ENCODE peak calls at places on chromosome 18, in five cellular contexts. H, Q, X, A and L are unnamed samples.

GRCh38 chr18:75531851-75532241 is 104.3 kb upstream of the SMIM21 start:
- DNase-seq in H (no peak), X (no peak), A (no peak), Q (no peak), L (peak; percentile 29)

GRCh38 chr18:78632111-78632541 is 347.5 kb upstream of the SALL3 start:
- DNase-seq in Q (no peak), X (no peak), A (no peak), H (no peak), L (no peak)

GRCh38 chr18:72742002-72742401 is 125.8 kb downstream of the NETO1 start:
- DNase-seq in H (no peak), A (no peak), Q (no peak), X (no peak), L (no peak)

GRCh38 chr18:75343389-75343788 is 84.1 kb downstream of the SMIM21 start:
- DNase-seq in Q (no peak), A (no peak), H (no peak), X (no peak), L (no peak)

GRCh38 chr18:48833701-48834394 is 116.9 kb downstream of the SMAD7 start:
- DNase-seq in A (peak; percentile 49), X (peak; percentile 49), Q (no peak), H (peak; percentile 6), L (peak; percentile 58)

GRCh38 chr18:8469793-8470192 is 139.4 kb upstream of the RAB12 start:
- DNase-seq in Q (no peak), A (no peak), X (no peak), H (no peak), L (no peak)

GRCh38 chr18:33440384-33441043 is at the start of gene CCDC178:
- DNase-seq in X (no peak), Q (peak; percentile 6), A (no peak), H (peak; percentile 56), L (peak; percentile 84)

GRCh38 chr18:8870528-8870927 is 165.2 kb downstream of the MTCL1 start:
- DNase-seq in H (no peak), A (no peak), Q (no peak), X (no peak), L (no peak)

GRCh38 chr18:5015213-5015612 is 181.8 kb downstream of the AKAIN1 start:
- DNase-seq in H (no peak), X (no peak), A (no peak), Q (no peak), L (no peak)

GRCh38 chr18:50162486-50163304 is 32.3 kb downstream of the MYO5B start:
- DNase-seq in X (no peak), A (no peak), Q (no peak), H (no peak), L (peak; percentile 65)

GRCh38 chr18:68839701-68840100 is 41.8 kb downstream of the CCDC102B start:
- DNase-seq in A (no peak), Q (no peak), H (no peak), X (no peak), L (no peak)

GRCh38 chr18:32289480-32290075 is 99.7 kb downstream of the MEP1B start:
- DNase-seq in Q (peak; percentile 55), X (no peak), H (peak; percentile 62), A (peak; percentile 5), L (peak; percentile 80)

GRCh38 chr18:76621782-76622495 is 126.9 kb upstream of the ZNF516 start:
- DNase-seq in Q (peak; percentile 9), A (no peak), X (no peak), H (no peak), L (no peak)

GRCh38 chr18:50104421-50104820 is 90.5 kb downstream of the MYO5B start:
- DNase-seq in Q (no peak), A (no peak), X (no peak), H (no peak), L (no peak)

GRCh38 chr18:7334973-7335568 is 104.2 kb downstream of the LRRC30 start:
- DNase-seq in X (no peak), A (no peak), H (no peak), Q (no peak), L (no peak)

GRCh38 chr18:22552254-22552653 is 134.5 kb upstream of the CTAGE1 start:
- DNase-seq in Q (no peak), A (no peak), H (no peak), X (no peak), L (no peak)

GRCh38 chr18:11323359-11323819 is 174.0 kb upstream of the PIEZO2 start:
- DNase-seq in H (peak; percentile 27), Q (no peak), X (no peak), A (no peak), L (peak; percentile 75)

GRCh38 chr18:45962461-45962860 is 4.7 kb downstream of the EPG5 start:
- DNase-seq in Q (no peak), H (peak; percentile 33), A (no peak), X (no peak), L (peak; percentile 65)

GRCh38 chr18:4101009-4101408 is 354.1 kb downstream of the DLGAP1 start:
- DNase-seq in H (no peak), X (no peak), Q (no peak), A (no peak), L (no peak)

GRCh38 chr18:73340135-73340934 is 472.5 kb upstream of the NETO1 start:
- DNase-seq in X (peak; percentile 60), H (peak; percentile 34), A (no peak), Q (no peak), L (no peak)

GRCh38 chr18:58682429-58683069 is 11.3 kb downstream of the MALT1 start:
- DNase-seq in X (peak; percentile 78), Q (no peak), A (no peak), H (peak; percentile 67), L (peak; percentile 66)

GRCh38 chr18:23920054-23920453 is 94.5 kb upstream of the TTC39C start:
- DNase-seq in A (no peak), Q (no peak), X (no peak), H (no peak), L (no peak)

GRCh38 chr18:48831802-48832201 is 119.0 kb downstream of the SMAD7 start:
- DNase-seq in X (peak; percentile 15), H (no peak), A (no peak), Q (no peak), L (peak; percentile 56)

GRCh38 chr18:48674198-48674721 is 135.4 kb downstream of the CTIF start:
- DNase-seq in X (peak; percentile 85), Q (no peak), A (no peak), H (no peak), L (no peak)

GRCh38 chr18:79982736-79983135 is 5.6 kb downstream of the TXNL4A start:
- DNase-seq in H (peak; percentile 24), X (no peak), Q (no peak), A (no peak), L (no peak)

GRCh38 chr18:51135361-51135760 is 62.1 kb downstream of the MEX3C start:
- DNase-seq in A (no peak), Q (no peak), X (no peak), H (no peak), L (peak; percentile 76)

GRCh38 chr18:73724908-73725307 is 422.7 kb downstream of the FBXO15 start:
- DNase-seq in H (no peak), X (no peak), A (no peak), Q (no peak), L (no peak)

GRCh38 chr18:24413148-24413547 is 13.3 kb upstream of the IMPACT start:
- DNase-seq in Q (no peak), H (no peak), X (no peak), A (no peak), L (peak; percentile 64)

GRCh38 chr18:76710646-76711520 is 111.5 kb upstream of the ZNF236 start:
- DNase-seq in Q (no peak), H (no peak), X (no peak), A (no peak), L (no peak)

GRCh38 chr18:45480219-45481015 is 134.9 kb upstream of the SLC14A2 start:
- DNase-seq in X (no peak), A (no peak), Q (no peak), H (no peak), L (no peak)

GRCh38 chr18:79771446-79772107 is 26.2 kb upstream of the KCNG2 start:
- DNase-seq in A (no peak), H (no peak), X (peak; percentile 40), Q (no peak), L (no peak)

GRCh38 chr18:76457957-76458356 is 37.1 kb downstream of the ZNF516 start:
- DNase-seq in H (no peak), X (no peak), A (no peak), Q (no peak), L (no peak)

GRCh38 chr18:59822612-59823275 is 77.1 kb upstream of the PMAIP1 start:
- DNase-seq in X (no peak), H (no peak), A (no peak), Q (no peak), L (no peak)

GRCh38 chr18:60554961-60555360 is 182.4 kb upstream of the MC4R start:
- DNase-seq in X (no peak), A (no peak), Q (no peak), H (no peak), L (no peak)

GRCh38 chr18:37537868-37538525 is 27.6 kb downstream of the CELF4 start:
- DNase-seq in Q (peak; percentile 68), X (peak; percentile 84), H (peak; percentile 83), A (peak; percentile 44), L (peak; percentile 90)